ENCODE peak calls at places on chromosomes 4 and X, in nine cellular contexts. U is body of pancreas, L is right lobe of liver, K is endodermal cell, A is A673, S is colonic mucosa, C is fibroblast of lung, F is hepatocyte, H is osteoblast. M is an unnamed sample.

GRCh38 chr4:26857278-26858034 is 3.2 kb upstream of the STIM2 start:
- DNase-seq in U (peak; percentile 93), L (peak; percentile 93), K (peak; percentile 93), A (peak; percentile 90), S (peak; percentile 88), C (peak; percentile 85), F (peak; percentile 96), H (peak; percentile 97), M (no peak)

GRCh38 chr4:140136509-140136908 is 17.5 kb downstream of the MAML3 start:
- DNase-seq in U (no peak), L (no peak), K (no peak), A (no peak), S (no peak), C (peak; percentile 72), F (no peak), H (peak; percentile 87), M (no peak)

GRCh38 chr4:88719381-88719780 is 21.8 kb upstream of the NAP1L5 start:
- DNase-seq in U (no peak), L (no peak), K (no peak), A (no peak), S (no peak), C (no peak), F (no peak), H (no peak), M (no peak)

GRCh38 chrX:39782276-39782675 is 315.5 kb downstream of the BCOR start:
- DNase-seq in U (no peak), L (no peak), K (peak; percentile 87), A (no peak), S (no peak), C (no peak), F (no peak), H (no peak), M (no peak)

GRCh38 chr4:102344520-102344954 is 745 bp downstream of the SLC39A8 start:
- DNase-seq in U (no peak), L (peak; percentile 89), K (peak; percentile 89), A (peak; percentile 65), S (no peak), C (peak; percentile 69), F (peak; percentile 76), H (peak; percentile 88), M (no peak)

GRCh38 chr4:138910201-138910913 is 105.2 kb upstream of the NOCT start:
- DNase-seq in U (peak; percentile 12), L (no peak), K (no peak), A (no peak), S (no peak), C (peak; percentile 69), F (no peak), H (no peak), M (no peak)

GRCh38 chr4:146182450-146182849 is 6.9 kb downstream of the LSM6 start:
- DNase-seq in U (no peak), L (no peak), K (no peak), A (no peak), S (no peak), C (no peak), F (no peak), H (no peak), M (no peak)

GRCh38 chr4:70603856-70604255 is 11.8 kb downstream of the AMBN start:
- DNase-seq in U (no peak), L (no peak), K (no peak), A (no peak), S (no peak), C (no peak), F (no peak), H (no peak), M (no peak)

GRCh38 chr4:10018818-10019438 is 2.4 kb downstream of the SLC2A9 start:
- DNase-seq in U (peak; percentile 93), L (peak; percentile 95), K (peak; percentile 98), A (peak; percentile 86), S (peak; percentile 96), C (peak; percentile 94), F (peak; percentile 95), H (peak; percentile 98), M (peak; percentile 76)

GRCh38 chr4:10020871-10021676 is at the start of gene SLC2A9:
- DNase-seq in U (no peak), L (peak; percentile 76), K (peak; percentile 39), A (no peak), S (no peak), C (no peak), F (no peak), H (no peak), M (no peak)

GRCh38 chr4:10022346-10023049 is 1.2 kb upstream of the SLC2A9 start:
- DNase-seq in U (no peak), L (no peak), K (peak; percentile 22), A (no peak), S (no peak), C (no peak), F (no peak), H (no peak), M (no peak)

GRCh38 chr4:10019521-10020051 is 1.7 kb downstream of the SLC2A9 start:
- DNase-seq in U (no peak), L (peak; percentile 95), K (no peak), A (no peak), S (no peak), C (no peak), F (no peak), H (no peak), M (no peak)

DNA sequence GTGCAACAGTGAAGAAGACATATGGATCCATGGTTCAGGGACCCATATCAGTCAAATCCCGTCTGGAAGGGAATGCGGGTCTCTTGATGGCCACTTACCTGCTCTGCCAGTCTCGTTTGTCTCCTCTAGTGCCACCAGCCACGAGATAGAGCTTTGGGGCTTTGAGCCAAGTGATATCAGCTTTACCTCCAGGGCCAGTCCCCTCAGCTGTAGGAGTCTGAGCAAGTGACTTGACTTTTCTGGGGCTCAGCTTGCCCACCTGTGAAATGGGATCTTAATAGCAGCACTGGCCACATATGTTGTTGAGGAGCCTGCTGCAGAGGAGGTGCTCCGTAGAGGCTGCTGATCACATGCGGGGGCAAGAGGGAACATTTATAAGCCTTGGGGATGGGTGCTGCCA is 1.2 kb downstream of the SLC2A9 start:
- DNase-seq in U (no peak), L (no peak), K (peak; percentile 29), A (no peak), S (no peak), C (no peak), F (no peak), H (no peak), M (no peak)
- H3K4me3 ChIP-seq in U (no peak overlapping the region), L (peak overlapping the region; percentile 58), K (no peak overlapping the region), A (no peak overlapping the region), S (no peak overlapping the region), C (no peak overlapping the region), F (no peak overlapping the region), H (no peak overlapping the region), M (no peak overlapping the region)

GRCh38 chrX:110421499-110422455 is 63.1 kb downstream of the RTL9 start:
- DNase-seq in U (peak; percentile 87), L (peak; percentile 72), K (no peak), A (no peak), S (no peak), C (no peak), F (no peak), H (no peak), M (no peak)

GRCh38 chrX:110418220-110418856 is 59.7 kb downstream of the RTL9 start:
- DNase-seq in U (peak; percentile 53), L (no peak), K (peak; percentile 76), A (peak; percentile 74), S (no peak), C (peak; percentile 78), F (peak; percentile 69), H (no peak), M (no peak)

GRCh38 chrX:110417128-110417527 is 58.5 kb downstream of the RTL9 start:
- DNase-seq in U (no peak), L (no peak), K (no peak), A (peak; percentile 37), S (no peak), C (no peak), F (no peak), H (no peak), M (no peak)

GRCh38 chrX:110418857-110419249 is 60.2 kb downstream of the RTL9 start:
- DNase-seq in U (no peak), L (no peak), K (no peak), A (peak; percentile 48), S (no peak), C (peak; percentile 78), F (peak; percentile 58), H (no peak), M (no peak)

GRCh38 chrX:110420771-110421498 is 62.3 kb downstream of the RTL9 start:
- DNase-seq in U (no peak), L (no peak), K (no peak), A (peak; percentile 27), S (no peak), C (peak; percentile 21), F (no peak), H (no peak), M (no peak)
- TF ChIP-seq CTCF in U (no peak), L (peak; percentile 27), K (peak; percentile 72), A (peak; percentile 44), S (peak; percentile 14), C (peak; percentile 26), F (no peak), H (peak; percentile 34), M (peak; percentile 25)

GRCh38 chrX:41863343-41864203 is 59.8 kb downstream of the CASK start:
- DNase-seq in U (no peak), L (no peak), K (no peak), A (no peak), S (no peak), C (no peak), F (no peak), H (no peak), M (no peak)

GRCh38 chrX:41870719-41871151 is 52.6 kb downstream of the CASK start:
- DNase-seq in U (peak; percentile 43), L (no peak), K (no peak), A (no peak), S (peak; percentile 34), C (no peak), F (peak; percentile 33), H (no peak), M (no peak)

GRCh38 chrX:41862562-41863184 is 60.7 kb downstream of the CASK start:
- DNase-seq in U (no peak), L (no peak), K (no peak), A (no peak), S (no peak), C (no peak), F (peak; percentile 5), H (no peak), M (no peak)

GRCh38 chrX:41868392-41868977 is 54.9 kb downstream of the CASK start:
- DNase-seq in U (no peak), L (no peak), K (no peak), A (peak; percentile 11), S (no peak), C (no peak), F (no peak), H (no peak), M (no peak)
- H3K27me3 ChIP-seq in U (no peaks in the 10 kb centered on the region), L (no peaks in the 10 kb centered on the region), K (no peaks in the 10 kb centered on the region), A (no peaks in the 10 kb centered on the region), S (no peaks in the 10 kb centered on the region), C (no peaks in the 10 kb centered on the region), F (no peaks in the 10 kb centered on the region), H (no peaks in the 10 kb centered on the region), M (no peaks in the 10 kb centered on the region)

GRCh38 chr4:118968813-118969212 is 80.2 kb downstream of the SYNPO2 start:
- DNase-seq in U (no peak), L (no peak), K (no peak), A (no peak), S (no peak), C (no peak), F (no peak), H (no peak), M (no peak)

GRCh38 chr4:118968006-118968405 is 79.4 kb downstream of the SYNPO2 start:
- DNase-seq in U (peak; percentile 24), L (no peak), K (peak; percentile 79), A (no peak), S (peak; percentile 56), C (peak; percentile 93), F (peak; percentile 51), H (peak; percentile 70), M (peak; percentile 70)

GRCh38 chr4:118969359-118969758 is 80.7 kb downstream of the SYNPO2 start:
- DNase-seq in U (peak; percentile 61), L (no peak), K (peak; percentile 63), A (peak; percentile 68), S (peak; percentile 44), C (peak; percentile 68), F (peak; percentile 63), H (no peak), M (no peak)

GRCh38 chr4:118964891-118965411 is 76.3 kb downstream of the SYNPO2 start:
- DNase-seq in U (no peak), L (no peak), K (no peak), A (no peak), S (no peak), C (peak; percentile 71), F (no peak), H (peak; percentile 73), M (no peak)

GRCh38 chr4:118967393-118967792 is 78.7 kb downstream of the SYNPO2 start:
- DNase-seq in U (no peak), L (no peak), K (no peak), A (no peak), S (no peak), C (peak; percentile 75), F (no peak), H (no peak), M (no peak)
- H3K4me3 ChIP-seq in U (no peak overlapping the region), L (no peak overlapping the region), K (no peak overlapping the region), A (no peak overlapping the region), S (no peak overlapping the region), C (no peak overlapping the region), F (no peak overlapping the region), H (no peak overlapping the region), M (no peak overlapping the region)